ENCODE peak calls at places on chromosomes 6 and 20, in eight cellular contexts. L is stimulated activated CD8-positive, alpha-beta memory T cell treated with anti-CD3 and anti-CD28 coated beads, Interleukin-7, amount 100 ng/mL, for 24 hours; P is A172; R is CD4-positive, alpha-beta memory T cell; S is T-helper 17 cell; H is NCI-H1417; G is DMS 273 treated with DMSO at 0.1 percent for 48 hours; J is body of pancreas. Z is an unnamed sample.

GRCh38 chr20:57680131-57680716 is 29.6 kb downstream of the PMEPA1 start:
- DNase-seq in L (no peak), P (peak; percentile 23), R (no peak), S (no peak), H (no peak), G (no peak), J (no peak), Z (no peak)

GRCh38 chr20:2242678-2243077 is 53.1 kb upstream of the TGM3 start:
- DNase-seq in L (no peak), P (no peak), R (no peak), S (no peak), H (no peak), G (no peak), J (no peak), Z (no peak)

GRCh38 chr20:10282930-10283556 is 64.4 kb downstream of the SNAP25 start:
- DNase-seq in L (no peak), P (peak; percentile 31), R (no peak), S (no peak), H (no peak), G (no peak), J (no peak), Z (no peak)

GRCh38 chr6:150452642-150453243 is 83.9 kb downstream of the IYD start:
- DNase-seq in L (no peak), P (no peak), R (no peak), S (no peak), H (no peak), G (no peak), J (peak; percentile 7), Z (no peak)

GRCh38 chr6:1014431-1014807 is 297.5 kb upstream of the FOXQ1 start:
- DNase-seq in L (no peak), P (no peak), R (no peak), S (no peak), H (no peak), G (no peak), J (no peak), Z (no peak)

GRCh38 chr20:34049897-34050695 is 56.4 kb downstream of the RALY start:
- DNase-seq in L (no peak), P (no peak), R (no peak), S (no peak), H (no peak), G (no peak), J (no peak), Z (no peak)

GRCh38 chr6:144809120-144809519 is 524.0 kb downstream of the UTRN start:
- DNase-seq in L (no peak), P (peak; percentile 60), R (no peak), S (no peak), H (no peak), G (no peak), J (no peak), Z (no peak)

GRCh38 chr20:58524814-58525213 is 9.6 kb upstream of the APCDD1L start:
- DNase-seq in L (no peak), P (peak; percentile 85), R (no peak), S (no peak), H (no peak), G (no peak), J (no peak), Z (no peak)

GRCh38 chr6:13500264-13500663 is 12.9 kb upstream of the GFOD1 start:
- DNase-seq in L (no peak), P (peak; percentile 59), R (no peak), S (no peak), H (no peak), G (no peak), J (no peak), Z (no peak)

GRCh38 chr6:91697010-91697694 is 1110.3 kb upstream of the MAP3K7 start:
- DNase-seq in L (no peak), P (no peak), R (no peak), S (no peak), H (no peak), G (no peak), J (no peak), Z (no peak)

GRCh38 chr6:28135393-28135792 is 6.3 kb upstream of the ZKSCAN8 start:
- DNase-seq in L (no peak), P (no peak), R (no peak), S (no peak), H (no peak), G (no peak), J (no peak), Z (no peak)

GRCh38 chr6:119215885-119216590 is 133.5 kb downstream of the MAN1A1 start:
- DNase-seq in L (no peak), P (no peak), R (no peak), S (no peak), H (no peak), G (no peak), J (no peak), Z (no peak)

GRCh38 chr6:163806761-163807499 is 392.4 kb downstream of the QKI start:
- DNase-seq in L (no peak), P (no peak), R (no peak), S (no peak), H (no peak), G (no peak), J (no peak), Z (no peak)

GRCh38 chr20:13800728-13801134 is 15.9 kb downstream of the NDUFAF5 start:
- DNase-seq in L (no peak), P (peak; percentile 79), R (no peak), S (no peak), H (peak; percentile 54), G (peak; percentile 94), J (peak; percentile 95), Z (no peak)

GRCh38 chr6:27213544-27214125 is 33.9 kb upstream of the PRSS16 start:
- DNase-seq in L (no peak), P (no peak), R (no peak), S (no peak), H (no peak), G (peak; percentile 45), J (no peak), Z (no peak)

GRCh38 chr6:37454420-37455125 is 21.6 kb downstream of the CMTR1 start:
- DNase-seq in L (no peak), P (no peak), R (no peak), S (no peak), H (no peak), G (no peak), J (no peak), Z (no peak)

GRCh38 chr20:44901972-44902371 is 7.9 kb upstream of the PABPC1L start:
- DNase-seq in L (no peak), P (peak; percentile 52), R (no peak), S (no peak), H (no peak), G (no peak), J (no peak), Z (no peak)

GRCh38 chr6:141464490-141464889 is 668.2 kb upstream of the GJE1 start:
- DNase-seq in L (no peak), P (no peak), R (peak; percentile 50), S (no peak), H (peak; percentile 75), G (peak; percentile 52), J (peak; percentile 3), Z (no peak)

GRCh38 chr20:54128175-54128574 is 45.6 kb downstream of the CYP24A1 start:
- DNase-seq in L (no peak), P (no peak), R (no peak), S (no peak), H (no peak), G (no peak), J (no peak), Z (no peak)

GRCh38 chr6:145705561-145705960 is 29.8 kb downstream of the EPM2A start:
- DNase-seq in L (no peak), P (peak; percentile 23), R (no peak), S (no peak), H (no peak), G (no peak), J (no peak), Z (no peak)

GRCh38 chr20:2626853-2627541 is 25.4 kb upstream of the NOP56 start:
- DNase-seq in L (no peak), P (peak; percentile 64), R (no peak), S (no peak), H (no peak), G (no peak), J (peak; percentile 5), Z (no peak)

GRCh38 chr20:24770628-24771556 is 178.2 kb upstream of the CST7 start:
- DNase-seq in L (no peak), P (no peak), R (no peak), S (no peak), H (no peak), G (no peak), J (no peak), Z (no peak)

GRCh38 chr6:100376103-100376502 is 88.6 kb downstream of the SIM1 start:
- DNase-seq in L (no peak), P (no peak), R (no peak), S (no peak), H (no peak), G (no peak), J (no peak), Z (no peak)

GRCh38 chr6:103797738-103798137 is 1062.0 kb downstream of the HACE1 start:
- DNase-seq in L (no peak), P (peak; percentile 6), R (no peak), S (no peak), H (no peak), G (no peak), J (no peak), Z (no peak)

GRCh38 chr6:33316603-33317417 is 734 bp downstream of the ZBTB22 start:
- DNase-seq in L (no peak), P (no peak), R (no peak), S (no peak), H (no peak), G (no peak), J (no peak), Z (no peak)

GRCh38 chr6:169159331-169159730 is 94.3 kb downstream of the THBS2 start:
- DNase-seq in L (no peak), P (no peak), R (no peak), S (no peak), H (no peak), G (no peak), J (no peak), Z (no peak)

GRCh38 chr6:21441386-21441785 is 152.2 kb upstream of the SOX4 start:
- DNase-seq in L (no peak), P (peak; percentile 30), R (no peak), S (no peak), H (no peak), G (no peak), J (no peak), Z (no peak)

GRCh38 chr6:89237158-89237557 is 20.0 kb upstream of the GABRR1 start:
- DNase-seq in L (no peak), P (no peak), R (no peak), S (no peak), H (no peak), G (no peak), J (no peak), Z (no peak)

GRCh38 chr6:33431880-33432541 is 12.1 kb downstream of the SYNGAP1 start:
- DNase-seq in L (no peak), P (no peak), R (no peak), S (no peak), H (no peak), G (no peak), J (no peak), Z (no peak)

GRCh38 chr6:28651161-28651560 is 125.5 kb downstream of the GPX5 start:
- DNase-seq in L (no peak), P (no peak), R (no peak), S (no peak), H (no peak), G (no peak), J (no peak), Z (no peak)

GRCh38 chr6:30357678-30358339 is 12.9 kb downstream of the RPP21 start:
- DNase-seq in L (peak; percentile 10), P (peak; percentile 54), R (peak; percentile 60), S (peak; percentile 36), H (peak; percentile 39), G (peak; percentile 15), J (peak; percentile 64), Z (peak; percentile 78)

GRCh38 chr6:103687430-103687829 is 1172.3 kb downstream of the HACE1 start:
- DNase-seq in L (no peak), P (no peak), R (no peak), S (no peak), H (no peak), G (no peak), J (no peak), Z (no peak)

Z was measured in iPS DF 6.9.